ENCODE peak calls at places on chromosomes 1 and 21, in five cellular contexts. J is A549, T is HepG2, O is K562, G is H1. E is an unnamed sample. For H3K4me1, the result is how much of the 10 kb centered on the place peaks cover.

GRCh38 chr1:21872445-21873079 is 60.5 kb downstream of the LDLRAD2 start:
- DNase-seq in J (no peak), G (no peak), O (no peak), T (no peak), E (no peak)

GRCh38 chr21:33198346-33199135 is 31.2 kb upstream of the IFNAR2 start:
- DNase-seq in J (no peak), T (no peak), O (no peak), G (no peak), E (no peak)

GRCh38 chr1:54887665-54888071 is 673 bp upstream of the DHCR24 start:
- DNase-seq in O (no peak), T (no peak), G (no peak), J (no peak), E (no peak)

GRCh38 chr21:34722684-34723300 is 54.0 kb downstream of the CLIC6 start:
- DNase-seq in T (no peak), J (no peak), G (no peak), O (peak), E (no peak)

GRCh38 chr1:111221633-111222286 is 5.8 kb upstream of the CHI3L2 start:
- DNase-seq in G (no peak), J (no peak), T (no peak), O (no peak), E (no peak)

GRCh38 chr1:194466706-194467105 is 1280.3 kb upstream of the B3GALT2 start:
- DNase-seq in G (no peak), J (no peak), O (no peak), T (no peak), E (no peak)

GRCh38 chr1:191065771-191066170 is 588.1 kb upstream of the BRINP3 start:
- DNase-seq in J (no peak), G (no peak), O (no peak), T (no peak), E (no peak)

GRCh38 chr1:246565751-246566127 is 322 bp downstream of the TFB2M start:
- DNase-seq in G (peak), T (peak), O (no peak), J (no peak), E (no peak)

GRCh38 chr1:15337656-15338402 is 71.9 kb upstream of the EFHD2 start:
- DNase-seq in O (no peak), J (no peak), G (no peak), T (no peak), E (peak)

GRCh38 chr21:42258150-42258884 is 39.4 kb downstream of the ABCG1 start:
- DNase-seq in O (peak), J (peak), T (peak), G (peak), E (peak)

GRCh38 chr1:40050863-40051262 is 10.3 kb downstream of the CAP1 start:
- DNase-seq in O (no peak), T (no peak), J (no peak), G (no peak), E (no peak)

GRCh38 chr1:109891930-109892329 is 18.7 kb upstream of the CSF1 start:
- DNase-seq in J (no peak), G (no peak), T (peak), O (no peak), E (peak)

GRCh38 chr1:51907079-51907702 is 28.7 kb upstream of the NRDC start:
- DNase-seq in J (no peak), O (no peak), G (no peak), T (no peak), E (no peak)

GRCh38 chr1:45730075-45730779 is 20.2 kb downstream of the IPP start:
- DNase-seq in O (no peak), G (no peak), J (no peak), T (no peak), E (no peak)

GRCh38 chr1:86774305-86775304 is 70.2 kb downstream of the SH3GLB1 start:
- DNase-seq in J (peak), G (peak), T (peak), O (peak), E (peak)

GRCh38 chr1:6263716-6264115 is 2.8 kb upstream of the GPR153 start:
- DNase-seq in O (no peak), T (no peak), J (no peak), G (no peak), E (no peak)

GRCh38 chr1:115865704-115866380 is 24.9 kb upstream of the NHLH2 start:
- DNase-seq in O (no peak), G (no peak), J (no peak), T (no peak), E (no peak)

DNA sequence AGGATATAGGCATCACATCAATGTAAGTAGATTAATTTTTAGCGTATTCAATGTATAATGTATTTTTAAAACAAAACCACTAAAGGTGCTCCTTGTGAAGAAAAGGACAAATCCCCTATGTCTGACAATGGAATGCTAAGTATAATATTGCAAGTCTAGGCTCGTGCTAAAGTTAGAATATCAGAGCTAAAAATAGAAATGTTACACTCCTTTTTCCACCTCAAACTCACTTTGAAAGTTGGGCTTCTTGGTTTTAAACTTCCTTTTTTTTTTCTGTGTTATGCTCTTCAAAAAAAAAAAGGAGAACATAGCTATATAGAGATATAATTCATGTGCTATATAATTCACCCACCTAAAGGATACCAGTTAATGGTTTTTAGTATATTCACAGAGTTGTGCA is 3.6 kb upstream of the SERBP1 start:
- DNase-seq in J (no peak), T (no peak), O (no peak), G (no peak), E (no peak)
- TF ChIP-seq JUN in J (no peak), T (no peak), O (no peak), G (no peak), E (no peak)

GRCh38 chr1:10724948-10725852 is 71.2 kb downstream of the CASZ1 start:
- DNase-seq in T (no peak), G (no peak), J (no peak), O (no peak), E (no peak)

GRCh38 chr1:10730985-10731384 is 65.5 kb downstream of the CASZ1 start:
- DNase-seq in J (peak), O (no peak), G (no peak), T (peak), E (peak)

GRCh38 chr1:10728595-10729410 is 67.6 kb downstream of the CASZ1 start:
- DNase-seq in T (no peak), O (no peak), J (no peak), G (no peak), E (no peak)

GRCh38 chr1:10726355-10726754 is 70.1 kb downstream of the CASZ1 start:
- DNase-seq in G (no peak), J (no peak), T (no peak), O (no peak), E (no peak)

GRCh38 chr1:10727703-10728348 is 68.6 kb downstream of the CASZ1 start:
- DNase-seq in G (no peak), J (no peak), O (no peak), T (no peak), E (no peak)
- H3K4me1 ChIP-seq in G (under half), J (under half), O (under half), T (under half), E (under half)

DNA sequence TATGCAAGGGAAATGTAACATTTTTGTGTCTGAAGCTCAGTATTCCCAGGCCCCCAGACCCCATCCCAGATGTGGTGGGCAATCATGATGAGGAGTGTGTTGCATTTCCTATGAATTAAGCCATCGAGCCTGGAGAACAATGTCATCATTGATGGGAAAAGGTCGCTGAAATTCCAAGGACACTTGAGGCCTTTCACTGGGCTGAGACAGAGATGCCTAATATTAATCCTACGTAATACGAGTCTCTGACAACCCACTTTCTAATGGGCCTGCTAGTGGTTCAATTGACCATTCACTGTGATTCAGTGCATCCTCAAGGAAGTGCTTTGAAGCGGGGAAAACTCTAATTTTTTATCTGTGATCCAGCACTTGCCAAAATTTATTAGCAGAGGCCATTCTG is 291.6 kb downstream of the PLPP3 start:
- DNase-seq in J (no peak), T (no peak), O (no peak), G (no peak), E (no peak)
- TF ChIP-seq CTCF in J (no peak), T (no peak), O (no peak), G (no peak), E (no peak)

GRCh38 chr1:232921416-232921815 is 29.0 kb upstream of the NTPCR start:
- DNase-seq in G (no peak), J (no peak), O (no peak), T (no peak), E (no peak)
- TF ChIP-seq JUN in G (no peak), J (no peak), O (no peak), T (no peak), E (no peak)

GRCh38 chr1:159935719-159936283 is 9.6 kb downstream of the IGSF9 start:
- DNase-seq in J (no peak), O (no peak), G (no peak), T (no peak), E (no peak)
- H3K4me1 ChIP-seq in J (under half), O (under half), G (under half), T (under half), E (under half)

GRCh38 chr1:193301746-193302145 is 115.3 kb upstream of the B3GALT2 start:
- DNase-seq in G (no peak), J (no peak), T (no peak), O (no peak), E (no peak)
- TF ChIP-seq CTCF in G (no peak), J (no peak), T (no peak), O (no peak), E (no peak)